ENCODE peak calls at places on chromosomes 5 and 9, in four cellular contexts. X is RPMI8226, C is HFF-Myc, W is iPS-NIHi11. E is an unnamed sample.

GRCh38 chr5:76946090-76946489 is 6.8 kb upstream of the CRHBP start:
- DNase-seq in C (no peak), W (no peak), X (no peak), E (no peak)

GRCh38 chr9:12882430-12882829 is 107.6 kb downstream of the LURAP1L start:
- DNase-seq in W (no peak), C (no peak), X (no peak), E (no peak)

GRCh38 chr5:174188300-174188699 is 142.8 kb downstream of the NSG2 start:
- DNase-seq in C (peak), W (no peak), X (peak), E (no peak)

GRCh38 chr9:73515216-73515615 is 363.6 kb downstream of the ANXA1 start:
- DNase-seq in C (no peak), X (no peak), W (no peak), E (no peak)

GRCh38 chr5:127517110-127517479 is 345 bp upstream of the PRRC1 start:
- DNase-seq in W (no peak), C (peak), X (no peak), E (peak)

GRCh38 chr9:124332321-124332720 is 74.6 kb downstream of the NEK6 start:
- DNase-seq in X (no peak), W (no peak), C (no peak), E (no peak)

GRCh38 chr5:82991059-82991458 is 86.1 kb downstream of the TMEM167A start:
- DNase-seq in C (no peak), X (no peak), W (no peak), E (no peak)

GRCh38 chr5:84382363-84383295 is 2.1 kb downstream of the EDIL3 start:
- DNase-seq in C (no peak), W (peak), X (peak), E (peak)

GRCh38 chr5:1099931-1100651 is 11.8 kb downstream of the SLC12A7 start:
- DNase-seq in X (no peak), C (no peak), W (peak), E (no peak)

GRCh38 chr9:121962421-121962820 is 130.7 kb downstream of the TTLL11 start:
- DNase-seq in C (no peak), W (no peak), X (no peak), E (no peak)

GRCh38 chr9:129880654-129881546 is 45.6 kb downstream of the USP20 start:
- DNase-seq in W (no peak), C (no peak), X (no peak), E (no peak)

GRCh38 chr9:109448223-109448622 is 49.9 kb downstream of the PTPN3 start:
- DNase-seq in C (no peak), X (no peak), W (no peak), E (no peak)

GRCh38 chr5:92017786-92018185 is 634.7 kb upstream of the ARRDC3 start:
- DNase-seq in W (no peak), X (no peak), C (peak), E (no peak)

GRCh38 chr5:8848997-8849585 is 696.8 kb downstream of the SEMA5A start:
- DNase-seq in C (no peak), W (no peak), X (no peak), E (peak)

GRCh38 chr5:173294673-173295320 is 33.4 kb downstream of the STC2 start:
- DNase-seq in W (no peak), X (no peak), C (no peak), E (no peak)

GRCh38 chr5:36180556-36181350 is 28.8 kb downstream of the SKP2 start:
- DNase-seq in C (no peak), X (no peak), W (no peak), E (no peak)

GRCh38 chr9:34145165-34145564 is 18.7 kb upstream of the DCAF12 start:
- DNase-seq in X (peak), C (no peak), W (no peak), E (peak)

E was measured in Caki2.